ENCODE peak calls at places on chromosome 15, in nine cellular contexts. H, T, I, Y, Z, W, S, L and C are unnamed samples.

GRCh38 chr15:97235285-97235985 is 725.1 kb upstream of the ARRDC4 start:
- DNase-seq in H (peak), T (peak), I (no peak), Y (peak), Z (no peak), W (no peak), S (peak), L (peak), C (peak)

GRCh38 chr15:52115598-52116427 is 3.2 kb upstream of the BCL2L10 start:
- DNase-seq in H (no peak), T (no peak), I (no peak), Y (no peak), Z (no peak), W (no peak), S (no peak), L (no peak), C (no peak)

GRCh38 chr15:67784057-67784781 is 41.1 kb upstream of the SKOR1 start:
- DNase-seq in H (no peak), T (no peak), I (no peak), Y (no peak), Z (no peak), W (no peak), S (no peak), L (no peak), C (no peak)

GRCh38 chr15:27057904-27058645 is 87.1 kb downstream of the GABRG3 start:
- DNase-seq in H (no peak), T (peak), I (no peak), Y (no peak), Z (no peak), W (no peak), S (peak), L (no peak), C (no peak)

GRCh38 chr15:48285329-48286214 is 45.7 kb upstream of the DUT start:
- DNase-seq in H (peak), T (peak), I (peak), Y (peak), Z (no peak), W (peak), S (peak), L (peak), C (peak)

GRCh38 chr15:77985931-77986480 is 91.5 kb downstream of the TBC1D2B start:
- DNase-seq in H (no peak), T (no peak), I (no peak), Y (no peak), Z (peak), W (no peak), S (no peak), L (no peak), C (no peak)

GRCh38 chr15:64825081-64825430 is 391 bp downstream of the PIF1 start:
- DNase-seq in H (no peak), T (no peak), I (no peak), Y (no peak), Z (no peak), W (no peak), S (no peak), L (no peak), C (no peak)

GRCh38 chr15:38283010-38283409 is 30.4 kb downstream of the SPRED1 start:
- DNase-seq in H (no peak), T (no peak), I (no peak), Y (no peak), Z (no peak), W (no peak), S (no peak), L (no peak), C (no peak)

GRCh38 chr15:69414702-69415161 is 583 bp downstream of the KIF23 start:
- DNase-seq in H (peak), T (peak), I (peak), Y (peak), Z (peak), W (peak), S (peak), L (peak), C (peak)

GRCh38 chr15:92810418-92811138 is 89.5 kb upstream of the CHD2 start:
- DNase-seq in H (peak), T (peak), I (no peak), Y (peak), Z (peak), W (no peak), S (peak), L (peak), C (peak)

GRCh38 chr15:89812847-89813320 is 1.8 kb downstream of the ANPEP start:
- DNase-seq in H (no peak), T (no peak), I (no peak), Y (no peak), Z (no peak), W (no peak), S (no peak), L (no peak), C (no peak)

GRCh38 chr15:89813381-89814111 is 1.1 kb downstream of the ANPEP start:
- DNase-seq in H (no peak), T (no peak), I (no peak), Y (no peak), Z (no peak), W (no peak), S (no peak), L (no peak), C (no peak)

GRCh38 chr15:89810837-89811236 is 3.8 kb downstream of the ANPEP start:
- DNase-seq in H (no peak), T (no peak), I (no peak), Y (no peak), Z (no peak), W (no peak), S (no peak), L (no peak), C (no peak)

GRCh38 chr15:89814112-89814742 is 425 bp downstream of the ANPEP start:
- DNase-seq in H (no peak), T (no peak), I (no peak), Y (no peak), Z (no peak), W (no peak), S (no peak), L (no peak), C (no peak)

DNA sequence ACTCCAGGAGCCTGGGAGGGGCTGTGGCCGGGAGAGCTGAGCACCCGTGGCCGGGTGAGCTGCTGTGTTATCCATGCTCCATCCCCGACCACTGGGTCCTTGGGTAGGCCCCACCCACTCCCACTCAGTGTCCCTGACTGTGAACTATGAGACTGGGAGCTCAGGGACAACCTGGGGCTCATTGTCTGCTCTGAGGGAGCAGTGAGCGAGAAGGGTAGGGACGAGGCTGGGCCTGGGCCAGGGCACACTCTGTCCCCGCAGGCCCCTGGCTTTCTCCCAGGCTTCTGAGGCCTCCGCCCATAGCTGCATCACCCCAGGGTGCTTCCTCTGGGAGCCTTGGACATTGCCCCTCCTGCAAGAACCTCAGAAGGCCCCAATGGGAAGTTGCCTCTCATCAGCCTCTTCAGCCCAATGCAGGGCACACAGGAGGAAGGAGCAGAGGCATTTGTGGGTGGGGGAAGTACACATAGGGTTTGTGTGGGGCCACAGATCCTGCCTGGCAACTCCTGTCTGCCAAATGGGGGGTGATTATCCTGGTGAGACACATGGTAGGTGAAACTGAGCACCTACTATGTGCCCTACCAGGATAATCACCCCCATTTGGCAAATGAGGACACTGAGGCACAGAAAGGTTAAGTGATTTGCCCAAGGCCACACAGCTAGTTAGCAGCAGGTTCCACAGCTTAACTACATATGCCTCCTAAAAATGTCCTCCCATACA is 2.4 kb downstream of the ANPEP start:
- DNase-seq in H (no peak), T (peak), I (no peak), Y (peak), Z (no peak), W (no peak), S (peak), L (peak), C (peak)
- H3K4me3 ChIP-seq in H (no peak), T (peak), I (no peak), Y (no peak), Z (no peak), W (peak), S (peak), L (no peak), C (peak)

DNA sequence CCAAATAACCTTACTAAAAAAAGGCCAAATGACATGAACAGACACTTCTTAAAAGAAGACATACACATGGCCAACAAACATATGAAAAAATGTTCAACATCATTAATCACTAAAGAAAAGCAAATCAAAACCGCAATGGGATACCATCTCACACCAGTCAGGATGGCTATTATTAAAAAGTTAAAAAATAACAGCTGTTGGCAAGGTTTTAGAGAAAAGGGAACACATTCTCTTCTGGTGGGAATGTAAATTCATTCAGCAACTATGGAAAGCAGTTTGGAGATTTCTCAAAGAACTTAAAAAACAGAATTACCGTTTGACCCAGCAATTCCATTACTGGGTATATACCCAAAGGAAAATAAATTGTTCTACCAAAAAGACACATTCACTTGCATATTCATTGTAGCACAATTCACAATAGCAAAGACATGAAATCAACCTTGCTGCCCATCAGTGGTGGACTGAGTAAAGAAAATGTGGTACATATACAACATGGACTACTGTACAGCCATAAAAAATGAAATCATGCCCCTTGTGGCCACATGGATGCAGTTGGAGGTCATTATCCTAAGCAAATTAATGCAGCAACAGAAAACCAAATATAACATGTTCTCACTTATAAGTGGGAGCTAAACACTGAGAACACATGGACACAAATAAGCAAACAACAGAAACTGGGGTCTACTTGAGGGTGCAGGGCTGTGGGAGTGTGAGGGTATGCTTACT is 190.7 kb upstream of the MCTP2 start:
- DNase-seq in H (no peak), T (peak), I (peak), Y (no peak), Z (no peak), W (no peak), S (no peak), L (no peak), C (no peak)
- TF ChIP-seq CTCF in H (no peak), T (peak), I (no peak), Y (no peak), Z (peak), W (no peak), S (no peak), L (no peak), C (no peak)

GRCh38 chr15:31398677-31399260 is 72.1 kb downstream of the KLF13 start:
- DNase-seq in H (no peak), T (no peak), I (no peak), Y (no peak), Z (no peak), W (no peak), S (no peak), L (no peak), C (no peak)

GRCh38 chr15:31399544-31400171 is 73.0 kb downstream of the KLF13 start:
- DNase-seq in H (no peak), T (peak), I (no peak), Y (no peak), Z (no peak), W (no peak), S (peak), L (peak), C (peak)

GRCh38 chr15:31400222-31400927 is 73.7 kb downstream of the KLF13 start:
- DNase-seq in H (no peak), T (peak), I (no peak), Y (no peak), Z (no peak), W (no peak), S (no peak), L (no peak), C (peak)

GRCh38 chr15:31396881-31397560 is 70.4 kb downstream of the KLF13 start:
- DNase-seq in H (peak), T (peak), I (no peak), Y (peak), Z (peak), W (peak), S (no peak), L (peak), C (peak)

GRCh38 chr15:31397851-31398661 is 71.4 kb downstream of the KLF13 start:
- DNase-seq in H (peak), T (no peak), I (no peak), Y (no peak), Z (peak), W (no peak), S (no peak), L (peak), C (no peak)
- H3K4me3 ChIP-seq in H (no peak), T (no peak), I (no peak), Y (no peak), Z (no peak), W (no peak), S (no peak), L (no peak), C (no peak)

GRCh38 chr15:85412956-85413854 is 32.8 kb downstream of the AKAP13 start:
- DNase-seq in H (peak), T (peak), I (peak), Y (peak), Z (peak), W (no peak), S (peak), L (peak), C (peak)
- TF ChIP-seq CTCF in H (no peak), T (peak), I (no peak), Y (no peak), Z (no peak), W (no peak), S (no peak), L (no peak), C (peak)

GRCh38 chr15:84929795-84930371 is 45.4 kb downstream of the SLC28A1 start:
- DNase-seq in H (peak), T (peak), I (no peak), Y (peak), Z (no peak), W (peak), S (peak), L (no peak), C (peak)
- H3K4me3 ChIP-seq in H (no peak), T (no peak), I (no peak), Y (no peak), Z (no peak), W (no peak), S (no peak), L (no peak), C (no peak)